ENCODE peak calls at places on chromosomes 7 and 10, in ten cellular contexts. A is activated T-helper 1 cell treated with anti-CD3 and anti-CD28 coated beads, Interleukin-12 subunit alpha, Interleukin-12 subunit beta, Interleukin-2, Interleukin-4 antibody, amounts not matched to agents 30 ng/mL and 10 ng/mL and 1 ng/mL, durations not matched to agents 14 hours and 24 hours and 36 hours; W is GM20000; S is nephron progenitor cell; X is GM10248; U is non-pigmented ciliary epithelial cell; G is fibroblast of pulmonary artery; I is EH; V is psoas muscle; F is HEK293T. R is an unnamed sample.

GRCh38 chr10:15898046-15898445 is 37.7 kb upstream of the MINDY3 start:
- DNase-seq in A (no peak), W (no peak), S (no peak), X (no peak), U (peak; percentile 10), G (peak; percentile 20), I (peak; percentile 23), V (no peak), F (peak; percentile 37), R (no peak)

GRCh38 chr10:26022831-26023230 is 88.8 kb downstream of the MYO3A start:
- DNase-seq in A (no peak), W (no peak), S (no peak), X (no peak), U (no peak), G (no peak), I (no peak), V (no peak), F (no peak), R (no peak)

GRCh38 chr10:84695983-84696382 is 367.6 kb downstream of the CCSER2 start:
- DNase-seq in A (no peak), W (no peak), S (no peak), X (no peak), U (no peak), G (no peak), I (no peak), V (no peak), F (no peak), R (no peak)

GRCh38 chr10:26468291-26468690 is 30.1 kb downstream of the APBB1IP start:
- DNase-seq in A (no peak), W (no peak), S (no peak), X (no peak), U (no peak), G (peak; percentile 12), I (peak; percentile 80), V (no peak), F (no peak), R (no peak)

GRCh38 chr10:44045020-44045419 is 339.9 kb downstream of the CXCL12 start:
- DNase-seq in A (no peak), W (no peak), S (no peak), X (no peak), U (no peak), G (no peak), I (peak; percentile 86), V (no peak), F (no peak), R (no peak)

GRCh38 chr7:26397326-26397725 is 105.7 kb downstream of the SNX10 start:
- DNase-seq in A (no peak), W (no peak), S (no peak), X (no peak), U (no peak), G (no peak), I (no peak), V (no peak), F (no peak), R (no peak)

GRCh38 chr7:81416648-81417047 is 353.2 kb downstream of the HGF start:
- DNase-seq in A (no peak), W (no peak), S (no peak), X (no peak), U (no peak), G (no peak), I (no peak), V (no peak), F (no peak), R (no peak)

GRCh38 chr7:136114966-136115762 is 138.0 kb upstream of the MTPN start:
- DNase-seq in A (peak; percentile 12), W (peak; percentile 71), S (peak; percentile 52), X (peak; percentile 64), U (peak; percentile 1), G (peak; percentile 58), I (peak; percentile 55), V (no peak), F (peak; percentile 79), R (peak; percentile 13)

GRCh38 chr10:80289451-80290287 is at the start of gene MAT1A:
- DNase-seq in A (no peak), W (no peak), S (no peak), X (no peak), U (no peak), G (peak; percentile 10), I (peak; percentile 17), V (no peak), F (peak; percentile 53), R (peak; percentile 74)

GRCh38 chr10:69845574-69846251 is 44.0 kb downstream of the COL13A1 start:
- DNase-seq in A (no peak), W (no peak), S (no peak), X (no peak), U (no peak), G (peak; percentile 57), I (peak; percentile 88), V (peak; percentile 70), F (no peak), R (no peak)